ENCODE peak calls at places on chromosomes 4 and X, in four cellular contexts. X, K, O and B are unnamed samples.

GRCh38 chrX:920234-920799 is 289.7 kb downstream of the SHOX start:
- DNase-seq in O (no peak), K (peak; percentile 95), X (no peak), B (no peak)

GRCh38 chrX:581717-582116 is 48.9 kb upstream of the SHOX start:
- DNase-seq in K (no peak), X (no peak), O (no peak), B (no peak)

GRCh38 chr4:1411436-1412375 is 5.5 kb upstream of the NKX1-1 start:
- DNase-seq in X (no peak), O (no peak), K (no peak), B (no peak)

GRCh38 chr4:176001171-176002006 is 64.3 kb upstream of the WDR17 start:
- DNase-seq in O (no peak), K (no peak), X (no peak), B (peak; percentile 34)

GRCh38 chrX:107324493-107325310 is 118.3 kb downstream of the DNAAF6 start:
- DNase-seq in X (peak; percentile 77), O (peak; percentile 49), K (peak; percentile 32), B (no peak)

GRCh38 chr4:183098080-183098722 is 856 bp upstream of the WWC2 start:
- DNase-seq in K (peak; percentile 16), X (no peak), O (peak; percentile 53), B (peak; percentile 9)

GRCh38 chrX:15834051-15834450 is 20.6 kb downstream of the AP1S2 start:
- DNase-seq in O (no peak), X (no peak), K (no peak), B (no peak)

GRCh38 chr4:178205826-178206225 is 763.6 kb upstream of the AGA start:
- DNase-seq in O (no peak), K (no peak), X (no peak), B (no peak)

GRCh38 chr4:84887824-84888223 is 78.7 kb downstream of the WDFY3 start:
- DNase-seq in K (peak; percentile 20), X (no peak), O (no peak), B (no peak)

GRCh38 chr4:53522334-53522733 is 69.0 kb downstream of the LNX1 start:
- DNase-seq in X (no peak), K (no peak), O (no peak), B (no peak)

GRCh38 chrX:51420610-51421009 is 75.8 kb downstream of the NUDT11 start:
- DNase-seq in O (no peak), K (peak; percentile 47), X (peak; percentile 81), B (peak; percentile 22)

GRCh38 chrX:28591542-28591941 is 4.3 kb downstream of the IL1RAPL1 start:
- DNase-seq in X (no peak), O (no peak), K (no peak), B (no peak)

DNA sequence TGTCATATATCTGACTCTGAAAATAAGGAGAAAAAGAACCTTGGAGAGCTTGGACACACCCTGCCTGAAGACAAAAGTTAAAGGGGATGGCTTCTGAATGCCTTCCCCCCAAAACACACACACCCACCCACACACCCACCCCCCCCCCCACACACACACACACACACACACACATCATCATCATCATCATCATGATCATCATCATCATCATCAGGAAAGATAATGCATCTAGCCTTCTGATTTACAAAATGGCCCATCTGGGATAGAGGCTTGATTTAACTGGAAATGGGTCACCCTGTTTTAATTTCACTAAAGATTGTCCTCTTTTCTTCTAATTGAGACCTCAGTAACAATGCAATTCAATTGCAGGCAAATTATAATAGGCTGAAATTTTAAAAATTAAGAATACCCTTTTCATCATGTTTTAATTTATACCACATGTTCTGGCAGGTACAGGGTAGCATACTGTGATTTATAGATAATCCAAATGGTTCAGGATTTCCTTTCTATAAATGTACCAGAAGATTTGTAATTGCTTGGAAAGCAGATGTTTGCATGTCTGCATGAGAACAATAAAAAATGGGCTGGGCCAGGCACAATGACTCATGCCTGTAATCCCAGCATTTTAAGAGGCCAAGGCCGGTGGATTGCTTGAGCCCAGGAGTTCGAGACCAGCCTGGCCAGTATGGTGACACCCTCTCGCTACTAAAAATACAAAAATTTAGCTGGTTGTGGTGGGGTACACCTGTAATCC is 56.5 kb downstream of the TRIM2 start:
- DNase-seq in X (no peak), O (no peak), K (no peak), B (peak; percentile 33)
- H3K4me1 ChIP-seq in X (peaks cover 18% of the 10 kb centered on the region), O (peaks cover 4% of the 10 kb centered on the region), K (peaks cover 8% of the 10 kb centered on the region), B (peaks cover 4% of the 10 kb centered on the region)

DNA sequence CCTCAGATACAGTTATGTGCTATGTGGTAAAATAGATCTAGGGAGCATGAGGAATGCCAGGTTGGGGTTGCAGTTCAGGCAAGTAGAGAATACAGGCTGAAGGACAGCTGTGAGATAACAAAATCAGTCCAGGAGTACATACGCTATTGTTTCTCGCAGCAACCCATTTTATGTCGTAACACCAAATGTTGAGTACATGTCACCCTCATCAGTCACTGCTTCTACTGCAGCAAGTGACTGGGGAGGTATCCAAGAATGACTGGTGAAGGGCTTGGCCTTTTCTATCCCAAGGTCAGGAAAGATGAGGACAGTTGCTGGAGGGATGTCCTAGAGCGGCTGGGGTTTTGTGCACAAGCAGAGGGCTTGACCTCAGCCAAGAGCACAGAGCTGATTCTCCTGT is 172.1 kb downstream of the CBR4 start:
- DNase-seq in X (no peak), O (no peak), K (no peak), B (no peak)
- H3K4me1 ChIP-seq in X (no peaks in the 10 kb centered on the region), O (no peaks in the 10 kb centered on the region), K (peaks cover 14% of the 10 kb centered on the region), B (no peaks in the 10 kb centered on the region)

GRCh38 chrX:2708016-2708415 is 16.9 kb downstream of the CD99 start:
- DNase-seq in K (no peak), O (no peak), X (peak; percentile 48), B (no peak)
- H3K4me1 ChIP-seq in K (peaks cover 11% of the 10 kb centered on the region), O (peaks cover 29% of the 10 kb centered on the region), X (peaks cover 41% of the 10 kb centered on the region), B (no peaks in the 10 kb centered on the region)

DNA sequence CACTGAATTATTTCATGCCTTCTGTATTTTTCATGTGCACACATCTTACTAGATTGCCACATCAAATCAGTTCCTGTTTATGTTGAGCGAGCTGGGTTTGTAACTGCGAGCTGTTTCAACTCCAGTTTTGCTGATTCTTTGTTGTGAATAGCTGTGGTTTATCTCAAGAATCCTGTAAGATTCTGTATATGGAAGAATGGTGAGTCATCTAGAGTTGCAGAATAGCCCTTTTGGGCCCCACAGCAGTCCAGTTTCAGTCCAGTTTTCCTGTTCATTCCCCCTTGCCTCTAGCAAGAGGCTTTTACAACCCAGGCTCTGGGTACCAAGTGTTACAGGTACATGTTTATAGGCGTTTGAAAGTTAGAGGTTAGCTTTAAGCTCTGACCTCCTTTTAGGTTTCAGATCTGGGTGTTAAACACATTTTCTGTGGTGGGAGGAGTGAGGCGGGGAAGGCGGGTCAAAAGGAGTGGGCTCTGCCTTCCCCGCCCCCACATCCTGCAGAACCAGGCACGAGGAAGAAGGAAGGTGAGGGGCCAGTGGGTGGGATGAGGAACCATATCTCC is 32.7 kb downstream of the TBC1D14 start:
- DNase-seq in O (no peak), X (no peak), K (peak; percentile 37), B (no peak)
- H3K4me1 ChIP-seq in O (peaks cover 48% of the 10 kb centered on the region), X (peaks cover 17% of the 10 kb centered on the region), K (peaks cover 23% of the 10 kb centered on the region), B (peaks cover 7% of the 10 kb centered on the region)

GRCh38 chr4:6447561-6448290 is 24.7 kb downstream of the PPP2R2C start:
- DNase-seq in X (no peak), O (no peak), K (no peak), B (no peak)

GRCh38 chr4:6446130-6446482 is 26.3 kb downstream of the PPP2R2C start:
- DNase-seq in O (no peak), K (no peak), X (no peak), B (no peak)

GRCh38 chr4:6444587-6444986 is 27.8 kb downstream of the PPP2R2C start:
- DNase-seq in K (no peak), O (no peak), X (no peak), B (no peak)

GRCh38 chr4:6446538-6447451 is 25.6 kb downstream of the PPP2R2C start:
- DNase-seq in X (no peak), K (no peak), O (no peak), B (peak; percentile 59)

DNA sequence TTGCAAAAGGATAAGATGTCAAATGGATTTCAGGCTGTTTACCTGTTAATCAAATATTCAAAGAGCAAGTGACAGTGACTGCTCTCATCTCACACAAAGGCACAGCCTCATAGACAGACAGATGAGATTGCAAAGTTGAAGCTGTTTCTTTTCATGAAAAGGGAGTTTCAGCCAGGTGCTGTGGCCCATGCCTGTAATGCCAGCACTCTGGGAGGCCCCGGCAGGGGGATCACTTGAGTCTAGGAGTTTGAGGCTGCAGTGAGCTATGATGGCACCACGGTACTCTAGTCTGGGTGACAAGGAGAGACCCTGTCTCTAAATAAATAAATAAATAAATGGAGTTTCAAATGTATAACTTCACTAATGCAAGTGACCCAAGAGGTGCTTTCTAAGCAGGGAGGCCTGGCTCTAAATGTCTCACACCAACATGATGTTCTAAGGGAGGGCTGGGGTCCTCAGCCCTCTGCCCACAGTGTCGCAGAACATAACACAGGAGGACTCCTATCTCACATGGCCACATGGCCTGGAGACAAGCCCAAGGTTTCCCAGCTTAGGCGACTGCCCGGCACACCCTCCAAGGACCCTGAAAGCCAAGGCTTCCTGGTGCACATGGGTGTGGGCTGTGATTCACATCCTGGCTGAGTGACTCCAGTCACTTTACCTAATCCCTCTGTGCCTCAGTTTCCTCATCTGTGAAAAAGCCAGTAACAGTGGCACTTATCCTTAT is 26.8 kb downstream of the PPP2R2C start:
- DNase-seq in K (no peak), X (no peak), O (no peak), B (no peak)
- H3K4me1 ChIP-seq in K (no peaks in the 10 kb centered on the region), X (no peaks in the 10 kb centered on the region), O (no peaks in the 10 kb centered on the region), B (peaks cover 2% of the 10 kb centered on the region)

GRCh38 chr4:48910511-48910910 is 3.9 kb upstream of the OCIAD2 start:
- DNase-seq in O (no peak), K (no peak), X (peak; percentile 23), B (no peak)
- H3K4me1 ChIP-seq in O (peaks cover 5% of the 10 kb centered on the region), K (peaks cover 7% of the 10 kb centered on the region), X (peaks cover 10% of the 10 kb centered on the region), B (no peaks in the 10 kb centered on the region)

GRCh38 chrX:8981742-8982141 is 52.2 kb downstream of the FAM9B start:
- DNase-seq in K (no peak), O (no peak), X (no peak), B (no peak)

GRCh38 chrX:8988456-8988855 is 45.5 kb downstream of the FAM9B start:
- DNase-seq in O (peak; percentile 42), X (no peak), K (peak; percentile 4), B (no peak)

GRCh38 chrX:8987672-8988250 is 46.2 kb downstream of the FAM9B start:
- DNase-seq in O (peak; percentile 45), K (no peak), X (no peak), B (no peak)

GRCh38 chrX:8984231-8984630 is 49.7 kb downstream of the FAM9B start:
- DNase-seq in O (no peak), X (no peak), K (no peak), B (no peak)
- H3K4me1 ChIP-seq in O (peaks cover 3% of the 10 kb centered on the region), X (no peaks in the 10 kb centered on the region), K (no peaks in the 10 kb centered on the region), B (no peaks in the 10 kb centered on the region)

DNA sequence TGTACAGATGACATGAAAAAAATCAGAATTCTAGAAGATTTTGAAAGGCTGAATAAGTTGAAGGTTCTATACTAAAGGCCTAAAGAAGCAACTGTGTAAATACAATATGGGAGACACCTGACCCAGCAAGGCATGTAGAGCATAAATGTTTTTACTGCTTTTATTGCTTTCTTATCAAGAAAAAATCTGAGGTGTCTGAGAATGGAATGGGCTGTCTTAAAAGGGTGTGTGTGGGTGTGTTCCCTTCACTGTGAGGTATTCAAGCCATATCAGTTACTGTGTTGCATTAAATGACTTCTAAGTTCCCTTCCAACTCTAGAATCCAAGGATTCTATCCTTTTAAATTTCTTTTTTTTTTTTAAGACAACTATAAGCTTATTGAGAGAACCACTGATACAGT is 15.8 kb downstream of the ATP8A1 start:
- DNase-seq in X (no peak), K (no peak), O (peak; percentile 56), B (no peak)
- H3K4me1 ChIP-seq in X (peaks cover 100% of the 10 kb centered on the region), K (no peaks in the 10 kb centered on the region), O (peaks cover 38% of the 10 kb centered on the region), B (peaks cover 14% of the 10 kb centered on the region)